ENCODE peak calls at places on chromosomes 16 and 17, in ten cellular contexts. V is adrenal gland, R is cardiac muscle cell, G is stomach, S is A549, I is left ventricle myocardium inferior, J is esophagus muscularis mucosa, E is ovary, T is sigmoid colon, X is aorta. D is an unnamed sample.
A peak's percentile ranks its signal among the peaks of the same experiment; 100 is the strongest.

GRCh38 chr16:89697616-89698331 is 3.7 kb downstream of the SPATA2L start:
- DNase-seq in X (no peak), T (no peak), G (no peak), V (no peak), R (no peak), J (no peak), E (peak; percentile 15), I (no peak), S (no peak), D (no peak)

GRCh38 chr16:4360538-4361021 is 9.5 kb upstream of the PAM16 start:
- DNase-seq in I (no peak), E (no peak), J (no peak), G (no peak), X (no peak), V (no peak), S (no peak), T (no peak), R (no peak), D (no peak)

GRCh38 chr17:9150407-9151090 is 129.2 kb downstream of the NTN1 start:
- DNase-seq in R (no peak), J (no peak), G (peak; percentile 37), T (no peak), X (peak; percentile 83), E (no peak), V (no peak), S (no peak), I (no peak), D (no peak)

GRCh38 chr17:73770115-73770848 is 126.0 kb upstream of the SDK2 start:
- DNase-seq in R (peak; percentile 42), I (peak; percentile 88), G (peak; percentile 81), T (peak; percentile 93), S (peak; percentile 57), X (peak; percentile 95), V (peak; percentile 75), E (peak; percentile 12), J (peak; percentile 93), D (peak; percentile 65)

GRCh38 chr16:24430937-24431760 is 108.2 kb upstream of the RBBP6 start:
- DNase-seq in S (peak; percentile 35), T (no peak), J (no peak), I (no peak), X (no peak), E (no peak), V (no peak), R (no peak), G (no peak), D (no peak)

GRCh38 chr17:31392856-31393748 is 1.6 kb downstream of the RAB11FIP4 start:
- DNase-seq in V (no peak), R (no peak), I (no peak), G (peak; percentile 10), T (no peak), E (peak; percentile 7), X (peak; percentile 72), J (peak; percentile 75), S (no peak), D (no peak)

GRCh38 chr16:75230471-75231110 is 11.8 kb downstream of the CTRB1 start:
- DNase-seq in X (no peak), V (no peak), R (no peak), I (no peak), T (no peak), J (no peak), S (no peak), G (no peak), E (no peak), D (no peak)

GRCh38 chr16:4778050-4778392 is 10.1 kb downstream of the SEPTIN12 start:
- DNase-seq in T (no peak), X (no peak), E (no peak), S (no peak), G (no peak), J (no peak), R (no peak), I (no peak), V (no peak), D (no peak)

GRCh38 chr16:89200124-89200849 is at the start of gene SLC22A31:
- DNase-seq in I (no peak), G (no peak), X (peak; percentile 73), E (no peak), V (no peak), S (no peak), R (no peak), T (no peak), J (no peak), D (peak; percentile 80)

GRCh38 chr17:34757611-34758010 is 178.2 kb downstream of the TMEM132E start:
- DNase-seq in R (no peak), X (no peak), I (no peak), E (no peak), J (no peak), T (peak; percentile 46), G (no peak), V (no peak), S (no peak), D (no peak)

GRCh38 chr16:17224350-17224749 is 246.4 kb downstream of the XYLT1 start:
- DNase-seq in V (no peak), G (no peak), J (no peak), T (no peak), I (no peak), R (no peak), X (no peak), S (no peak), E (no peak), D (no peak)

GRCh38 chr17:27069842-27070508 is 223.9 kb upstream of the WSB1 start:
- DNase-seq in S (no peak), R (no peak), J (no peak), X (no peak), E (no peak), T (no peak), G (no peak), V (no peak), I (no peak), D (no peak)

GRCh38 chr17:58189436-58190146 is 2.9 kb upstream of the EPX start:
- DNase-seq in J (no peak), E (no peak), V (peak; percentile 77), R (no peak), S (peak; percentile 71), I (peak; percentile 26), X (peak; percentile 86), T (no peak), G (peak; percentile 33), D (peak; percentile 85)

GRCh38 chr17:65228734-65229390 is 91.7 kb downstream of the RGS9 start:
- DNase-seq in R (peak; percentile 4), V (no peak), T (no peak), G (no peak), E (no peak), J (no peak), S (no peak), I (no peak), X (no peak), D (peak; percentile 53)

DNA sequence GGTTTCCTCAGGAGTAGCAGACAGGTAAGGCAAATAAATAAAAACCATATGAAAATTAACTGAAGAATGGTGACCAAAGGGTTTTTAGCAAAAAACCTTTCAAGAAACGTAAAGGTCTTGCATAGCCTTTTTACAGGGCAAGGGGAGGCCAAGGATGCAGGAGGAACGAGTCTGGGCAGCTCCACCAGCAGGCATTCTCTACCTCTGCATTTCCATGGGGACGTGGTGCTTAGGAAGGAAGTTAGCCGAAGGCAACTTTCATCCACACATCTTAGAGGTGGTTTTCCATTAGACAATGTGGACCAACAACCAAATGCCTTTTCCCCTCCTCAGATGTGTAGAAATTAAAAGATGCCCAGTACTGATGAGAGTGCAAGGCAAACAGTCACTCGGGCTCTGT is 20.7 kb downstream of the TOM1L2 start:
- DNase-seq in I (no peak), E (no peak), R (no peak), X (peak; percentile 2), G (no peak), T (no peak), J (no peak), S (no peak), V (no peak), D (no peak)
- H3K27ac ChIP-seq in I (no peak overlapping the region), E (no peak overlapping the region), R (no peak overlapping the region), X (no peak overlapping the region), G (no peak overlapping the region), T (no peak overlapping the region), J (no peak overlapping the region), S (peak overlapping the region; percentile 32), V (no peak overlapping the region), D (no peak overlapping the region)

GRCh38 chr17:82406131-82406671 is 11.9 kb upstream of the HEXD start:
- DNase-seq in R (no peak), V (no peak), T (no peak), X (no peak), I (no peak), E (no peak), J (no peak), S (no peak), G (no peak), D (no peak)

GRCh38 chr17:82408938-82409318 is 9.2 kb upstream of the HEXD start:
- DNase-seq in V (no peak), R (no peak), S (no peak), G (no peak), J (no peak), I (no peak), T (no peak), X (peak; percentile 54), E (no peak), D (no peak)

GRCh38 chr17:82410014-82410716 is 8.0 kb upstream of the HEXD start:
- DNase-seq in E (no peak), V (no peak), J (no peak), T (no peak), S (no peak), X (no peak), I (no peak), G (no peak), R (no peak), D (no peak)

GRCh38 chr17:82407255-82407654 is 10.9 kb upstream of the HEXD start:
- DNase-seq in V (no peak), S (no peak), T (no peak), I (peak; percentile 52), X (no peak), R (no peak), J (no peak), G (peak; percentile 35), E (no peak), D (no peak)

GRCh38 chr17:82408288-82408937 is 9.7 kb upstream of the HEXD start:
- DNase-seq in T (no peak), E (no peak), G (no peak), J (no peak), I (no peak), R (no peak), S (no peak), V (no peak), X (no peak), D (no peak)
- H3K4me1 ChIP-seq in T (no peaks in the 10 kb centered on the region), E (peaks cover 3% of the 10 kb centered on the region), G (no peaks in the 10 kb centered on the region), J (peaks cover 5% of the 10 kb centered on the region), I (peaks cover 23% of the 10 kb centered on the region), R (no peaks in the 10 kb centered on the region), S (peaks cover 7% of the 10 kb centered on the region), V (no peaks in the 10 kb centered on the region), X (no peaks in the 10 kb centered on the region), D (no peaks in the 10 kb centered on the region)

DNA sequence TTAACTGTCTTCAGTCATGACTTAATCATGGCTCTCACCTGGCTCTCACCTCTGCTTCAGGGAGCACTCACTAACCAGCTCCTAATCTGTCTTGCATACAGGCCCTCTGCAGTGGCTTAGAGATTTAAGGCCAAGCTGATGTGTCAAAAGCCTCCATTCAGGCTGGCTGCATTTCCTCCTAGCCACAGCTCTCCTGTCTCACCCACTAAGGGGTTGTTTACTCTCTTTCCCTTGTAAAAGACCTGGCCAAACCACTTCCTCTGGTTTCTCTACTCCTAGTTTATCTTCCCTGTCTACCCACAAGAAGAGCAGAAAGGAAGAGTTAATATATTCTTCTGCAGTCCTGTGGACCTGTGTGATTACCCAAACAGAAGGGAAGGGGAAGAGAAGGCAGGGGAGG is 9.3 kb upstream of the ASIC2 start:
- DNase-seq in J (no peak), I (no peak), T (no peak), E (no peak), G (no peak), R (no peak), V (no peak), S (no peak), X (no peak), D (no peak)
- H3K27ac ChIP-seq in J (no peak overlapping the region), I (no peak overlapping the region), T (no peak overlapping the region), E (no peak overlapping the region), G (no peak overlapping the region), R (no peak overlapping the region), V (no peak overlapping the region), S (no peak overlapping the region), X (no peak overlapping the region), D (no peak overlapping the region)

GRCh38 chr16:56848955-56849689 is 15.9 kb upstream of the SLC12A3 start:
- DNase-seq in S (no peak), R (no peak), E (peak; percentile 51), I (no peak), V (peak; percentile 47), X (peak; percentile 74), T (no peak), G (no peak), J (no peak), D (no peak)
- H3K4me1 ChIP-seq in S (peaks cover 46% of the 10 kb centered on the region), R (no peaks in the 10 kb centered on the region), E (peaks cover 17% of the 10 kb centered on the region), I (peaks cover 21% of the 10 kb centered on the region), V (peaks cover 4% of the 10 kb centered on the region), X (no peaks in the 10 kb centered on the region), T (no peaks in the 10 kb centered on the region), G (no peaks in the 10 kb centered on the region), J (no peaks in the 10 kb centered on the region), D (peaks cover 6% of the 10 kb centered on the region)